ENCODE peak calls at places on chromosomes 13 and 19, in ten cellular contexts. A, P, F, D, L, E, Q, Z, G and Y are unnamed samples.
A peak's percentile ranks its signal among the peaks of the same experiment; 100 is the strongest.

GRCh38 chr13:30466358-30466714 is 600 bp upstream of the HMGB1 start:
- DNase-seq in A (no peak), P (no peak), F (peak; percentile 45), D (no peak), L (no peak), E (peak; percentile 65), Q (no peak), Z (no peak), G (peak; percentile 70), Y (no peak)

GRCh38 chr13:111645198-111645597 is 324.8 kb downstream of the TEX29 start:
- DNase-seq in A (no peak), P (no peak), F (no peak), D (no peak), L (no peak), E (no peak), Q (no peak), Z (no peak), G (no peak), Y (no peak)

GRCh38 chr13:106700007-106700950 is 132.3 kb upstream of the ARGLU1 start:
- DNase-seq in A (no peak), P (no peak), F (no peak), D (no peak), L (no peak), E (no peak), Q (no peak), Z (no peak), G (peak; percentile 71), Y (no peak)

GRCh38 chr19:2542341-2543069 is 66.6 kb downstream of the GADD45B start:
- DNase-seq in A (no peak), P (no peak), F (peak; percentile 36), D (no peak), L (no peak), E (no peak), Q (no peak), Z (no peak), G (no peak), Y (peak; percentile 66)

GRCh38 chr19:41189425-41190065 is 3.5 kb upstream of the CYP2S1 start:
- DNase-seq in A (no peak), P (no peak), F (no peak), D (no peak), L (no peak), E (no peak), Q (no peak), Z (no peak), G (peak; percentile 26), Y (no peak)

GRCh38 chr13:66154981-66155380 is 1075.2 kb downstream of the PCDH9 start:
- DNase-seq in A (no peak), P (no peak), F (no peak), D (no peak), L (no peak), E (no peak), Q (no peak), Z (no peak), G (peak; percentile 49), Y (no peak)

GRCh38 chr13:39656325-39656677 is 839 bp downstream of the COG6 start:
- DNase-seq in A (no peak), P (no peak), F (no peak), D (no peak), L (no peak), E (peak; percentile 15), Q (no peak), Z (no peak), G (no peak), Y (no peak)

GRCh38 chr13:31923134-31923763 is 108.3 kb upstream of the FRY start:
- DNase-seq in A (no peak), P (no peak), F (no peak), D (no peak), L (no peak), E (no peak), Q (no peak), Z (no peak), G (no peak), Y (no peak)

GRCh38 chr19:56837892-56838679 is 2.4 kb downstream of the PEG3 start:
- DNase-seq in A (peak; percentile 92), P (no peak), F (no peak), D (no peak), L (no peak), E (peak; percentile 8), Q (no peak), Z (peak; percentile 92), G (peak; percentile 53), Y (peak; percentile 91)

GRCh38 chr13:49022472-49023144 is 46.9 kb downstream of the FNDC3A start:
- DNase-seq in A (no peak), P (no peak), F (peak; percentile 47), D (no peak), L (no peak), E (no peak), Q (no peak), Z (no peak), G (peak; percentile 56), Y (no peak)

GRCh38 chr19:47518139-47518538 is 3.3 kb upstream of the NAPA start:
- DNase-seq in A (no peak), P (no peak), F (no peak), D (no peak), L (no peak), E (peak; percentile 80), Q (no peak), Z (no peak), G (no peak), Y (no peak)

GRCh38 chr19:37551123-37551993 is 43.2 kb downstream of the ZNF571 start:
- DNase-seq in A (no peak), P (peak; percentile 77), F (no peak), D (peak; percentile 73), L (peak; percentile 17), E (peak; percentile 85), Q (no peak), Z (no peak), G (peak; percentile 89), Y (no peak)

GRCh38 chr13:36084131-36084530 is 47.1 kb downstream of the DCLK1 start:
- DNase-seq in A (no peak), P (no peak), F (no peak), D (no peak), L (no peak), E (no peak), Q (no peak), Z (no peak), G (no peak), Y (no peak)

GRCh38 chr13:37090912-37091311 is 14.6 kb downstream of the CSNK1A1L start:
- DNase-seq in A (no peak), P (no peak), F (no peak), D (no peak), L (no peak), E (no peak), Q (no peak), Z (no peak), G (peak; percentile 5), Y (no peak)

GRCh38 chr13:96780105-96780504 is 214.2 kb downstream of the OXGR1 start:
- DNase-seq in A (no peak), P (no peak), F (no peak), D (no peak), L (no peak), E (no peak), Q (no peak), Z (no peak), G (peak; percentile 45), Y (no peak)

GRCh38 chr19:48887861-48888612 is 10.5 kb downstream of the TULP2 start:
- DNase-seq in A (no peak), P (no peak), F (no peak), D (no peak), L (no peak), E (no peak), Q (no peak), Z (no peak), G (no peak), Y (no peak)

GRCh38 chr13:113981201-113981605 is 7.3 kb upstream of the C13orf46 start:
- DNase-seq in A (no peak), P (no peak), F (peak; percentile 50), D (no peak), L (no peak), E (no peak), Q (no peak), Z (no peak), G (no peak), Y (peak; percentile 93)

GRCh38 chr19:16351133-16351809 is 26.6 kb downstream of the KLF2 start:
- DNase-seq in A (no peak), P (peak; percentile 28), F (peak; percentile 31), D (no peak), L (no peak), E (no peak), Q (no peak), Z (no peak), G (peak; percentile 56), Y (no peak)

GRCh38 chr13:77386046-77386445 is 59.2 kb upstream of the MYCBP2 start:
- DNase-seq in A (no peak), P (no peak), F (no peak), D (no peak), L (no peak), E (no peak), Q (no peak), Z (no peak), G (peak; percentile 3), Y (no peak)

GRCh38 chr13:60062502-60062901 is 101.2 kb downstream of the DIAPH3 start:
- DNase-seq in A (no peak), P (no peak), F (no peak), D (no peak), L (no peak), E (no peak), Q (no peak), Z (no peak), G (no peak), Y (no peak)

GRCh38 chr13:39273953-39274352 is 235.7 kb downstream of the NHLRC3 start:
- DNase-seq in A (no peak), P (no peak), F (no peak), D (no peak), L (no peak), E (peak; percentile 11), Q (no peak), Z (no peak), G (no peak), Y (no peak)

GRCh38 chr13:43787518-43787891 is 733 bp upstream of the ENOX1 start:
- DNase-seq in A (no peak), P (no peak), F (no peak), D (no peak), L (no peak), E (no peak), Q (no peak), Z (no peak), G (no peak), Y (no peak)

GRCh38 chr19:51570962-51571575 is at the start of gene ZNF175:
- DNase-seq in A (peak; percentile 89), P (peak; percentile 79), F (peak; percentile 85), D (peak; percentile 74), L (peak; percentile 73), E (peak; percentile 91), Q (peak; percentile 85), Z (peak; percentile 83), G (peak; percentile 98), Y (peak; percentile 95)

GRCh38 chr19:10604460-10604980 is 17.4 kb upstream of the AP1M2 start:
- DNase-seq in A (no peak), P (no peak), F (no peak), D (no peak), L (no peak), E (peak; percentile 27), Q (no peak), Z (no peak), G (no peak), Y (no peak)

GRCh38 chr13:24217601-24218281 is 57.2 kb downstream of the SPATA13 start:
- DNase-seq in A (no peak), P (no peak), F (no peak), D (no peak), L (no peak), E (peak; percentile 70), Q (no peak), Z (peak; percentile 46), G (peak; percentile 31), Y (peak; percentile 81)

GRCh38 chr13:99969934-99970760 is 1.4 kb downstream of the ZIC5 start:
- DNase-seq in A (no peak), P (no peak), F (peak; percentile 43), D (peak; percentile 36), L (no peak), E (peak; percentile 71), Q (peak; percentile 31), Z (no peak), G (no peak), Y (peak; percentile 72)